ENCODE peak calls at places on chromosomes 16 and 17, in nine cellular contexts. One of them, this sample, is unnamed.

GRCh38 chr16:85641776-85642176 is 28.7 kb downstream of the GSE1 start:
- DNase-seq in CD8-positive, alpha-beta T cell: no peak
- DNase-seq in mammary epithelial cell: peak
- DNase-seq in SK-N-MC: no peak
- DNase-seq in stomach: peak
- DNase-seq in upper lobe of right lung: no peak
- DNase-seq in body of pancreas: peak
- DNase-seq in colonic mucosa: peak
- DNase-seq in IMR-90: no peak
- DNase-seq in this sample: no peak

GRCh38 chr17:77373298-77374169 is 232.8 kb downstream of the SEC14L1 start:
- DNase-seq in IMR-90: no peak
- DNase-seq in stomach: peak
- DNase-seq in mammary epithelial cell: no peak
- DNase-seq in SK-N-MC: no peak
- DNase-seq in colonic mucosa: no peak
- DNase-seq in CD8-positive, alpha-beta T cell: peak
- DNase-seq in upper lobe of right lung: peak
- DNase-seq in body of pancreas: peak
- DNase-seq in this sample: peak

GRCh38 chr16:48531011-48531962 is 78.7 kb downstream of the N4BP1 start:
- DNase-seq in upper lobe of right lung: peak
- DNase-seq in stomach: no peak
- DNase-seq in SK-N-MC: no peak
- DNase-seq in colonic mucosa: no peak
- DNase-seq in body of pancreas: no peak
- DNase-seq in CD8-positive, alpha-beta T cell: no peak
- DNase-seq in IMR-90: no peak
- DNase-seq in mammary epithelial cell: no peak
- DNase-seq in this sample: no peak

GRCh38 chr17:73826872-73827228 is 182.6 kb upstream of the SDK2 start:
- DNase-seq in upper lobe of right lung: no peak
- DNase-seq in stomach: no peak
- DNase-seq in IMR-90: no peak
- DNase-seq in body of pancreas: no peak
- DNase-seq in colonic mucosa: no peak
- DNase-seq in SK-N-MC: no peak
- DNase-seq in mammary epithelial cell: no peak
- DNase-seq in CD8-positive, alpha-beta T cell: no peak
- DNase-seq in this sample: no peak

GRCh38 chr17:48261297-48261880 is 153.8 kb downstream of the SNX11 start:
- DNase-seq in upper lobe of right lung: no peak
- DNase-seq in body of pancreas: no peak
- DNase-seq in colonic mucosa: peak
- DNase-seq in mammary epithelial cell: no peak
- DNase-seq in SK-N-MC: no peak
- DNase-seq in CD8-positive, alpha-beta T cell: no peak
- DNase-seq in IMR-90: peak
- DNase-seq in stomach: no peak
- DNase-seq in this sample: no peak

GRCh38 chr17:29124931-29125270 is 55.3 kb downstream of the MYO18A start:
- DNase-seq in colonic mucosa: peak
- DNase-seq in IMR-90: no peak
- DNase-seq in stomach: peak
- DNase-seq in mammary epithelial cell: no peak
- DNase-seq in upper lobe of right lung: peak
- DNase-seq in CD8-positive, alpha-beta T cell: no peak
- DNase-seq in SK-N-MC: no peak
- DNase-seq in body of pancreas: peak
- DNase-seq in this sample: no peak

GRCh38 chr16:1014771-1015495 is 33.4 kb downstream of the SOX8 start:
- DNase-seq in stomach: no peak
- DNase-seq in CD8-positive, alpha-beta T cell: no peak
- DNase-seq in colonic mucosa: no peak
- DNase-seq in upper lobe of right lung: no peak
- DNase-seq in SK-N-MC: no peak
- DNase-seq in body of pancreas: no peak
- DNase-seq in mammary epithelial cell: no peak
- DNase-seq in IMR-90: no peak
- DNase-seq in this sample: no peak

GRCh38 chr16:67399218-67399733 is 6.0 kb upstream of the TPPP3 start:
- DNase-seq in CD8-positive, alpha-beta T cell: peak
- DNase-seq in mammary epithelial cell: no peak
- DNase-seq in body of pancreas: peak
- DNase-seq in IMR-90: no peak
- DNase-seq in colonic mucosa: peak
- DNase-seq in stomach: peak
- DNase-seq in SK-N-MC: no peak
- DNase-seq in upper lobe of right lung: peak
- DNase-seq in this sample: peak

GRCh38 chr16:79272141-79272577 is 328.4 kb downstream of the MAF start:
- DNase-seq in colonic mucosa: no peak
- DNase-seq in SK-N-MC: no peak
- DNase-seq in mammary epithelial cell: no peak
- DNase-seq in upper lobe of right lung: no peak
- DNase-seq in body of pancreas: no peak
- DNase-seq in IMR-90: no peak
- DNase-seq in stomach: no peak
- DNase-seq in CD8-positive, alpha-beta T cell: peak
- DNase-seq in this sample: peak

GRCh38 chr16:50058091-50058771 is 7.5 kb upstream of the HEATR3 start:
- DNase-seq in stomach: no peak
- DNase-seq in IMR-90: no peak
- DNase-seq in CD8-positive, alpha-beta T cell: no peak
- DNase-seq in colonic mucosa: no peak
- DNase-seq in upper lobe of right lung: no peak
- DNase-seq in mammary epithelial cell: no peak
- DNase-seq in SK-N-MC: no peak
- DNase-seq in body of pancreas: no peak
- DNase-seq in this sample: no peak
- H3K27ac ChIP-seq in stomach: no peak
- H3K27ac ChIP-seq in IMR-90: no peak
- H3K27ac ChIP-seq in CD8-positive, alpha-beta T cell: no peak
- H3K27ac ChIP-seq in colonic mucosa: no peak
- H3K27ac ChIP-seq in upper lobe of right lung: no peak
- H3K27ac ChIP-seq in mammary epithelial cell: no peak
- H3K27ac ChIP-seq in SK-N-MC: no peak
- H3K27ac ChIP-seq in body of pancreas: no peak
- H3K27ac ChIP-seq in this sample: no peak

GRCh38 chr17:44113382-44113781 is 10.1 kb downstream of the HDAC5 start:
- DNase-seq in body of pancreas: no peak
- DNase-seq in mammary epithelial cell: no peak
- DNase-seq in CD8-positive, alpha-beta T cell: no peak
- DNase-seq in colonic mucosa: no peak
- DNase-seq in IMR-90: no peak
- DNase-seq in stomach: no peak
- DNase-seq in SK-N-MC: no peak
- DNase-seq in upper lobe of right lung: no peak
- DNase-seq in this sample: no peak

GRCh38 chr17:44113868-44114840 is 9.3 kb downstream of the HDAC5 start:
- DNase-seq in CD8-positive, alpha-beta T cell: no peak
- DNase-seq in IMR-90: no peak
- DNase-seq in SK-N-MC: no peak
- DNase-seq in body of pancreas: no peak
- DNase-seq in colonic mucosa: no peak
- DNase-seq in stomach: no peak
- DNase-seq in mammary epithelial cell: no peak
- DNase-seq in upper lobe of right lung: no peak
- DNase-seq in this sample: no peak

GRCh38 chr17:44110823-44111633 is 12.4 kb downstream of the HDAC5 start:
- DNase-seq in stomach: peak
- DNase-seq in body of pancreas: peak
- DNase-seq in upper lobe of right lung: peak
- DNase-seq in colonic mucosa: peak
- DNase-seq in CD8-positive, alpha-beta T cell: peak
- DNase-seq in SK-N-MC: peak
- DNase-seq in mammary epithelial cell: peak
- DNase-seq in IMR-90: peak
- DNase-seq in this sample: peak

GRCh38 chr17:44111777-44112176 is 11.7 kb downstream of the HDAC5 start:
- DNase-seq in IMR-90: no peak
- DNase-seq in upper lobe of right lung: no peak
- DNase-seq in body of pancreas: no peak
- DNase-seq in stomach: no peak
- DNase-seq in CD8-positive, alpha-beta T cell: no peak
- DNase-seq in colonic mucosa: no peak
- DNase-seq in SK-N-MC: no peak
- DNase-seq in mammary epithelial cell: no peak
- DNase-seq in this sample: no peak

DNA sequence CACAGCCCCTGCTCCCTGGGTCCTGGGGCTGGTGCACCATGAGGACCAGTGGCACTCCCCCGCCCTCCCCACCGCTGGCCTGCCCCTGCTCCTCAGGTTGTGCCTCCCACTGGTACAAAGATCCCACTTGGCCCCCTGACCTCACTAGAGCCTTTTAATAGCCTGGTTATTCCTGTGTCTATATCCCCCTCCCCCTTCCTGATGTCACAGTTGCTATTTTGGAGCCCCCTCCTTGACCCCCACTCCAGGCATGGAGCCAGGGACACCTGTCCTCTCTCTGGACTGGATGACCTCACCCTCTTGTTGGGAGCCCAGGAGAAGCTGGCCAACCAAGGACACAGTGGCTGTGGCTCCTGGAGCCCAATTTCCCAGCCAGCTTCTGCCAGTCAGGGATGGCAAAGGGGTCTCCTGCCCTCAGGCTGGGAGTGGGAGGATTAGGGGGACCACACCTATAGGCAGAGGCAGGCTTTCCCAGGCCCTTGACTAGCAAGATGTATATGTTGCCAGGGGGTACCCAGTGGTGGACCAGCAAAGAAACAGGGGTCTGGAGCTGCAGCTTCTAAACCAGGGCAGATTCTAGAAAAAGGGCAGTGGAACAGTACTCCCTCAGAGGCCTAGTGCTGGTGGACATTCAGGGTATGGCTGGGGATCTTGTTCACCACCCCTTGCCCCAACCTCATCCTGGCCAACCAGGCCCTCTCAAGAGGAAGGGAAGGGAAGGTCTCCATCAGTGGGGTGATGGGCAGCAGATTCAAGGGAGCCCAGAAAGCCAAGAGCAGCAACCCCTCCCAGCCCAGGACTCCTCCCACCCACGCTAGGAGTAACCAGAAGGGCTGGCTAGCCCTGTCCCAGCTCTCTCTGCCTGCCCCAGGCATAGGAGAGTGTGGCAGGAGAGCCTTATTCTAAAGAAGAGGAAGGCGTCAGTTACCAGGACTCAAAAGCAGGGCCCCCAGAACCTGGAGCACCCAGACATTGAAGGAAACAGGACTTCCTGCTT is 10.9 kb downstream of the HDAC5 start:
- DNase-seq in mammary epithelial cell: no peak
- DNase-seq in stomach: no peak
- DNase-seq in colonic mucosa: no peak
- DNase-seq in upper lobe of right lung: no peak
- DNase-seq in SK-N-MC: no peak
- DNase-seq in CD8-positive, alpha-beta T cell: no peak
- DNase-seq in IMR-90: no peak
- DNase-seq in body of pancreas: peak
- DNase-seq in this sample: no peak
- H3K4me3 ChIP-seq in mammary epithelial cell: no peak
- H3K4me3 ChIP-seq in stomach: no peak
- H3K4me3 ChIP-seq in colonic mucosa: no peak
- H3K4me3 ChIP-seq in upper lobe of right lung: no peak
- H3K4me3 ChIP-seq in SK-N-MC: no peak
- H3K4me3 ChIP-seq in CD8-positive, alpha-beta T cell: no peak
- H3K4me3 ChIP-seq in IMR-90: no peak
- H3K4me3 ChIP-seq in body of pancreas: no peak
- H3K4me3 ChIP-seq in this sample: no peak

DNA sequence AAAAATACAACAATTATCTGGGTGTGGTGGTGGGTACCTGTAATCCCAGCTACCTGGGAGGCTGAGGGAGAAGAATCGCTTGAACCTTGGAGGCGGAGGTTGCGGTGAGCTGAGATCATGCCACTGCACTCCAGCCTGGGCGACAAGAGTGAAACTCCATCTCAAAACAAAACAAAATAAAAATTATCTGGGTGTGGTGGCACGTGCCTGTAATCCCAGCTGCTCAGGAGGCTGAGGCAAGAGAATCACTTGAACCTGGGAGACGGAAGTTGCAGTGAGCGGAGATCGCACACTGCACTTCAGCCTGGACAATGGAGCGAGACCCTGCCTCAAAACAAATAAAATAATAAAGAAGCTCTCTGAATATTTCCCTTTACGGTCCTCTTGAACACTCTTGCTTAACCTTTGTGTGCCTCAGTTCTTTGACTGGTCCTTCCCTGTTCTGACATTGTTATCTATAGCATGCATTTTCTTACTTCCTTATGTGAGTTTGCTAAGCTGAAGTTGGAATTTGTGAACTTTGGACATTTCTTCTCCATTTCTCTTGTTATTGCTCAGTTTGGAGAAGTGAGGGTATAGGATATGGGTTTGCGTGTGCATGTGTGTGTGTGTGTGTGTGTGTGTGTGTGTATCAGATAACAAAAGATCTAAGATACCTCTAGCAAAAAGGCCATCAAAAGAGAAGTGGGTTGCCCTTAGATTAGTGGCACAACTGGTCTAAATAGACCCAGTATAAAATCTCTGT is 29.7 kb upstream of the WSB1 start:
- DNase-seq in IMR-90: no peak
- DNase-seq in colonic mucosa: peak
- DNase-seq in body of pancreas: no peak
- DNase-seq in mammary epithelial cell: no peak
- DNase-seq in upper lobe of right lung: no peak
- DNase-seq in CD8-positive, alpha-beta T cell: no peak
- DNase-seq in SK-N-MC: no peak
- DNase-seq in stomach: no peak
- DNase-seq in this sample: no peak
- H3K27ac ChIP-seq in IMR-90: no peak
- H3K27ac ChIP-seq in colonic mucosa: peak
- H3K27ac ChIP-seq in body of pancreas: no peak
- H3K27ac ChIP-seq in mammary epithelial cell: no peak
- H3K27ac ChIP-seq in upper lobe of right lung: no peak
- H3K27ac ChIP-seq in CD8-positive, alpha-beta T cell: no peak
- H3K27ac ChIP-seq in SK-N-MC: no peak
- H3K27ac ChIP-seq in stomach: no peak
- H3K27ac ChIP-seq in this sample: no peak

DNA sequence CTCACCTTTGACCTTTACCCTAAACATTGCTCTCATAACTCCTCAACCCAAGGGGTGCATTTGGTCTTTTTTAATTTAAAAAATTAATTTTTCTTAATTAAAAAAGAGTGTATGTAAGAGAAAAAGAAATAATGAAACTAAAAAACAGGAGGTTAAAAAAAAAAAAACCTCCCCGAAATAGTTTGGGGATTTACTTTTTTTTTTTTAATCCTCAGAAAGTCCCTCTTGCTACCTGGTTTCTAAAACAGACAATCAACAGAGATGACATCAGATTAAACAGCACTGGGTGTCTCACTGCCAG is 301.3 kb downstream of the SOX9 start:
- DNase-seq in body of pancreas: no peak
- DNase-seq in CD8-positive, alpha-beta T cell: no peak
- DNase-seq in mammary epithelial cell: no peak
- DNase-seq in colonic mucosa: no peak
- DNase-seq in stomach: no peak
- DNase-seq in IMR-90: no peak
- DNase-seq in SK-N-MC: no peak
- DNase-seq in upper lobe of right lung: no peak
- DNase-seq in this sample: no peak
- H3K4me3 ChIP-seq in body of pancreas: no peak
- H3K4me3 ChIP-seq in CD8-positive, alpha-beta T cell: no peak
- H3K4me3 ChIP-seq in mammary epithelial cell: no peak
- H3K4me3 ChIP-seq in colonic mucosa: no peak
- H3K4me3 ChIP-seq in stomach: no peak
- H3K4me3 ChIP-seq in IMR-90: no peak
- H3K4me3 ChIP-seq in SK-N-MC: no peak
- H3K4me3 ChIP-seq in upper lobe of right lung: no peak
- H3K4me3 ChIP-seq in this sample: no peak

GRCh38 chr16:87311387-87311786 is 5.8 kb downstream of the C16orf95 start:
- DNase-seq in IMR-90: no peak
- DNase-seq in stomach: no peak
- DNase-seq in body of pancreas: no peak
- DNase-seq in SK-N-MC: no peak
- DNase-seq in CD8-positive, alpha-beta T cell: no peak
- DNase-seq in colonic mucosa: no peak
- DNase-seq in upper lobe of right lung: no peak
- DNase-seq in mammary epithelial cell: no peak
- DNase-seq in this sample: no peak
- H3K27ac ChIP-seq in IMR-90: no peak
- H3K27ac ChIP-seq in stomach: no peak
- H3K27ac ChIP-seq in body of pancreas: no peak
- H3K27ac ChIP-seq in SK-N-MC: no peak
- H3K27ac ChIP-seq in CD8-positive, alpha-beta T cell: no peak
- H3K27ac ChIP-seq in colonic mucosa: no peak
- H3K27ac ChIP-seq in upper lobe of right lung: no peak
- H3K27ac ChIP-seq in mammary epithelial cell: no peak
- H3K27ac ChIP-seq in this sample: no peak

This sample was measured in CD4-positive, alpha-beta memory T cell.